ENCODE peak calls at places on chromosomes 6 and 20, in eight cellular contexts. One of them, this sample, is unnamed.

GRCh38 chr20:57795347-57795697 is 85.5 kb upstream of the PMEPA1 start:
- DNase-seq in lung microvascular endothelial cell: no peak
- DNase-seq in stimulated activated CD4-positive, alpha-beta T cell treated with anti-CD3 and anti-CD28 coated beads, Interleukin-4, amount 100 ng/mL, for 1 hour: no peak
- DNase-seq in SK-MEL-5: no peak
- DNase-seq in left cardiac atrium: no peak
- DNase-seq in Right ventricle myocardium superior: peak
- DNase-seq in activated CD8-positive, alpha-beta T cell treated with anti-CD3 and anti-CD28 coated beads, Interleukin-2, amount 10 ng/mL, durations not matched to agents 7 days and 5 days: no peak
- DNase-seq in non-pigmented ciliary epithelial cell: no peak
- DNase-seq in this sample: no peak

GRCh38 chr6:40923326-40923725 is 115.7 kb downstream of the UNC5CL start:
- DNase-seq in lung microvascular endothelial cell: no peak
- DNase-seq in stimulated activated CD4-positive, alpha-beta T cell treated with anti-CD3 and anti-CD28 coated beads, Interleukin-4, amount 100 ng/mL, for 1 hour: no peak
- DNase-seq in SK-MEL-5: no peak
- DNase-seq in left cardiac atrium: no peak
- DNase-seq in Right ventricle myocardium superior: no peak
- DNase-seq in activated CD8-positive, alpha-beta T cell treated with anti-CD3 and anti-CD28 coated beads, Interleukin-2, amount 10 ng/mL, durations not matched to agents 7 days and 5 days: no peak
- DNase-seq in non-pigmented ciliary epithelial cell: no peak
- DNase-seq in this sample: no peak

GRCh38 chr6:167090171-167090570 is 32.7 kb upstream of the CCR6 start:
- DNase-seq in lung microvascular endothelial cell: no peak
- DNase-seq in stimulated activated CD4-positive, alpha-beta T cell treated with anti-CD3 and anti-CD28 coated beads, Interleukin-4, amount 100 ng/mL, for 1 hour: no peak
- DNase-seq in SK-MEL-5: no peak
- DNase-seq in left cardiac atrium: no peak
- DNase-seq in Right ventricle myocardium superior: no peak
- DNase-seq in activated CD8-positive, alpha-beta T cell treated with anti-CD3 and anti-CD28 coated beads, Interleukin-2, amount 10 ng/mL, durations not matched to agents 7 days and 5 days: no peak
- DNase-seq in non-pigmented ciliary epithelial cell: no peak
- DNase-seq in this sample: no peak

GRCh38 chr6:47009583-47009982 is 32.5 kb downstream of the ADGRF1 start:
- DNase-seq in lung microvascular endothelial cell: no peak
- DNase-seq in stimulated activated CD4-positive, alpha-beta T cell treated with anti-CD3 and anti-CD28 coated beads, Interleukin-4, amount 100 ng/mL, for 1 hour: no peak
- DNase-seq in SK-MEL-5: peak
- DNase-seq in left cardiac atrium: no peak
- DNase-seq in Right ventricle myocardium superior: no peak
- DNase-seq in activated CD8-positive, alpha-beta T cell treated with anti-CD3 and anti-CD28 coated beads, Interleukin-2, amount 10 ng/mL, durations not matched to agents 7 days and 5 days: no peak
- DNase-seq in non-pigmented ciliary epithelial cell: no peak
- DNase-seq in this sample: no peak

GRCh38 chr6:136226027-136226673 is 24.0 kb downstream of the MTFR2 start:
- DNase-seq in lung microvascular endothelial cell: peak
- DNase-seq in stimulated activated CD4-positive, alpha-beta T cell treated with anti-CD3 and anti-CD28 coated beads, Interleukin-4, amount 100 ng/mL, for 1 hour: peak
- DNase-seq in SK-MEL-5: peak
- DNase-seq in left cardiac atrium: peak
- DNase-seq in Right ventricle myocardium superior: peak
- DNase-seq in activated CD8-positive, alpha-beta T cell treated with anti-CD3 and anti-CD28 coated beads, Interleukin-2, amount 10 ng/mL, durations not matched to agents 7 days and 5 days: peak
- DNase-seq in non-pigmented ciliary epithelial cell: no peak
- DNase-seq in this sample: peak

GRCh38 chr6:169452869-169453186 is 199.2 kb upstream of the THBS2 start:
- DNase-seq in lung microvascular endothelial cell: no peak
- DNase-seq in stimulated activated CD4-positive, alpha-beta T cell treated with anti-CD3 and anti-CD28 coated beads, Interleukin-4, amount 100 ng/mL, for 1 hour: no peak
- DNase-seq in SK-MEL-5: no peak
- DNase-seq in left cardiac atrium: no peak
- DNase-seq in Right ventricle myocardium superior: no peak
- DNase-seq in activated CD8-positive, alpha-beta T cell treated with anti-CD3 and anti-CD28 coated beads, Interleukin-2, amount 10 ng/mL, durations not matched to agents 7 days and 5 days: no peak
- DNase-seq in non-pigmented ciliary epithelial cell: no peak
- DNase-seq in this sample: no peak

GRCh38 chr20:15849131-15849685 is 724.0 kb downstream of the KIF16B start:
- DNase-seq in lung microvascular endothelial cell: no peak
- DNase-seq in stimulated activated CD4-positive, alpha-beta T cell treated with anti-CD3 and anti-CD28 coated beads, Interleukin-4, amount 100 ng/mL, for 1 hour: no peak
- DNase-seq in SK-MEL-5: peak
- DNase-seq in left cardiac atrium: no peak
- DNase-seq in Right ventricle myocardium superior: no peak
- DNase-seq in activated CD8-positive, alpha-beta T cell treated with anti-CD3 and anti-CD28 coated beads, Interleukin-2, amount 10 ng/mL, durations not matched to agents 7 days and 5 days: no peak
- DNase-seq in non-pigmented ciliary epithelial cell: no peak
- DNase-seq in this sample: no peak

GRCh38 chr6:24919404-24919892 is 16.3 kb downstream of the RIPOR2 start:
- DNase-seq in lung microvascular endothelial cell: no peak
- DNase-seq in stimulated activated CD4-positive, alpha-beta T cell treated with anti-CD3 and anti-CD28 coated beads, Interleukin-4, amount 100 ng/mL, for 1 hour: no peak
- DNase-seq in SK-MEL-5: no peak
- DNase-seq in left cardiac atrium: no peak
- DNase-seq in Right ventricle myocardium superior: no peak
- DNase-seq in activated CD8-positive, alpha-beta T cell treated with anti-CD3 and anti-CD28 coated beads, Interleukin-2, amount 10 ng/mL, durations not matched to agents 7 days and 5 days: peak
- DNase-seq in non-pigmented ciliary epithelial cell: no peak
- DNase-seq in this sample: no peak

GRCh38 chr6:164069352-164070022 is 655.0 kb downstream of the QKI start:
- DNase-seq in lung microvascular endothelial cell: peak
- DNase-seq in stimulated activated CD4-positive, alpha-beta T cell treated with anti-CD3 and anti-CD28 coated beads, Interleukin-4, amount 100 ng/mL, for 1 hour: no peak
- DNase-seq in SK-MEL-5: peak
- DNase-seq in left cardiac atrium: peak
- DNase-seq in Right ventricle myocardium superior: peak
- DNase-seq in activated CD8-positive, alpha-beta T cell treated with anti-CD3 and anti-CD28 coated beads, Interleukin-2, amount 10 ng/mL, durations not matched to agents 7 days and 5 days: no peak
- DNase-seq in non-pigmented ciliary epithelial cell: peak
- DNase-seq in this sample: no peak

GRCh38 chr6:149306967-149307366 is 10.5 kb upstream of the TAB2 start:
- DNase-seq in lung microvascular endothelial cell: no peak
- DNase-seq in stimulated activated CD4-positive, alpha-beta T cell treated with anti-CD3 and anti-CD28 coated beads, Interleukin-4, amount 100 ng/mL, for 1 hour: no peak
- DNase-seq in SK-MEL-5: no peak
- DNase-seq in left cardiac atrium: no peak
- DNase-seq in Right ventricle myocardium superior: no peak
- DNase-seq in activated CD8-positive, alpha-beta T cell treated with anti-CD3 and anti-CD28 coated beads, Interleukin-2, amount 10 ng/mL, durations not matched to agents 7 days and 5 days: no peak
- DNase-seq in non-pigmented ciliary epithelial cell: no peak
- DNase-seq in this sample: no peak

GRCh38 chr6:19851273-19852089 is 14.3 kb downstream of the ID4 start:
- DNase-seq in lung microvascular endothelial cell: peak
- DNase-seq in stimulated activated CD4-positive, alpha-beta T cell treated with anti-CD3 and anti-CD28 coated beads, Interleukin-4, amount 100 ng/mL, for 1 hour: no peak
- DNase-seq in SK-MEL-5: peak
- DNase-seq in left cardiac atrium: no peak
- DNase-seq in Right ventricle myocardium superior: no peak
- DNase-seq in activated CD8-positive, alpha-beta T cell treated with anti-CD3 and anti-CD28 coated beads, Interleukin-2, amount 10 ng/mL, durations not matched to agents 7 days and 5 days: no peak
- DNase-seq in non-pigmented ciliary epithelial cell: no peak
- DNase-seq in this sample: peak

GRCh38 chr6:1612386-1612893 is 2.7 kb downstream of the FOXC1 start:
- DNase-seq in lung microvascular endothelial cell: no peak
- DNase-seq in stimulated activated CD4-positive, alpha-beta T cell treated with anti-CD3 and anti-CD28 coated beads, Interleukin-4, amount 100 ng/mL, for 1 hour: no peak
- DNase-seq in SK-MEL-5: no peak
- DNase-seq in left cardiac atrium: no peak
- DNase-seq in Right ventricle myocardium superior: no peak
- DNase-seq in activated CD8-positive, alpha-beta T cell treated with anti-CD3 and anti-CD28 coated beads, Interleukin-2, amount 10 ng/mL, durations not matched to agents 7 days and 5 days: no peak
- DNase-seq in non-pigmented ciliary epithelial cell: no peak
- DNase-seq in this sample: no peak